ENCODE peak calls at places on chromosomes 3 and 15, in ten cellular contexts. W, Q, O, N, M, G, U, A, C and J are unnamed samples.

GRCh38 chr3:107965141-107965540 is 125.7 kb downstream of the CD47 start:
- DNase-seq in Q (no peak), A (no peak), C (no peak), O (no peak), W (no peak), N (no peak), M (no peak), U (no peak), G (no peak), J (no peak)

GRCh38 chr3:110814170-110815007 is 257.2 kb upstream of the NECTIN3 start:
- DNase-seq in Q (no peak), W (no peak), C (peak; percentile 84), G (peak; percentile 61), A (peak; percentile 40), O (no peak), M (no peak), U (peak; percentile 47), N (no peak), J (no peak)

GRCh38 chr15:57215371-57215770 is 160.9 kb upstream of the CGNL1 start:
- DNase-seq in U (no peak), G (no peak), Q (no peak), O (no peak), M (no peak), W (no peak), N (no peak), A (no peak), C (no peak), J (no peak)

GRCh38 chr3:72343078-72343477 is 505.2 kb downstream of the SHQ1 start:
- DNase-seq in A (no peak), M (no peak), W (no peak), O (no peak), U (peak; percentile 27), C (peak; percentile 59), Q (no peak), N (no peak), G (no peak), J (no peak)

GRCh38 chr15:31397851-31398661 is 71.4 kb downstream of the KLF13 start:
- DNase-seq in U (no peak), A (no peak), M (no peak), N (no peak), Q (no peak), G (no peak), C (no peak), O (no peak), W (no peak), J (no peak)

GRCh38 chr3:63561879-63562278 is 90.6 kb upstream of the SNTN start:
- DNase-seq in Q (no peak), U (no peak), M (no peak), G (no peak), W (no peak), A (no peak), O (no peak), C (no peak), N (no peak), J (no peak)

GRCh38 chr3:49151610-49152009 is 14.5 kb downstream of the CCDC71 start:
- DNase-seq in Q (no peak), U (no peak), N (no peak), C (no peak), O (no peak), M (no peak), A (no peak), W (no peak), G (no peak), J (no peak)

GRCh38 chr3:14879161-14879888 is 60.6 kb downstream of the FGD5 start:
- DNase-seq in U (peak; percentile 18), A (no peak), G (no peak), W (no peak), Q (no peak), N (no peak), M (peak; percentile 48), O (no peak), C (peak; percentile 42), J (peak; percentile 62)

GRCh38 chr3:113136071-113136470 is 75.3 kb upstream of the BOC start:
- DNase-seq in Q (no peak), G (no peak), W (no peak), M (no peak), O (peak; percentile 15), A (no peak), N (no peak), U (no peak), C (no peak), J (no peak)

GRCh38 chr3:197374951-197375560 is 76.6 kb upstream of the DLG1 start:
- DNase-seq in G (no peak), C (no peak), U (no peak), W (no peak), O (no peak), M (no peak), N (peak; percentile 9), Q (no peak), A (no peak), J (no peak)

GRCh38 chr3:156449712-156450574 is 105.0 kb downstream of the SSR3 start:
- DNase-seq in M (no peak), G (no peak), U (peak; percentile 30), Q (peak; percentile 32), N (peak; percentile 39), W (no peak), O (peak; percentile 21), A (no peak), C (peak; percentile 26), J (no peak)

GRCh38 chr3:127222664-127223063 is 29.7 kb downstream of the PRR23E start:
- DNase-seq in A (no peak), O (no peak), U (no peak), N (no peak), W (no peak), Q (no peak), C (no peak), M (no peak), G (no peak), J (no peak)